ENCODE peak calls at places on chromosome 4, in six cellular contexts. D is kidney tubule cell, O is GM23248, J is T1000, N is LHCN-M2, P is tibial nerve. K is an unnamed sample.

GRCh38 chr4:100240008-100240407 is 49.7 kb upstream of the DDIT4L start:
- DNase-seq in N (peak; percentile 7), J (no peak), P (peak; percentile 10), O (peak; percentile 2), D (no peak), K (no peak)

GRCh38 chr4:30769093-30769492 is 48.9 kb downstream of the PCDH7 start:
- DNase-seq in P (no peak), D (no peak), O (no peak), J (no peak), N (no peak), K (no peak)

GRCh38 chr4:67713531-67714247 is 12.7 kb upstream of the UBA6 start:
- DNase-seq in P (no peak), N (peak; percentile 62), J (no peak), D (peak; percentile 81), O (peak; percentile 69), K (peak; percentile 52)

GRCh38 chr4:99395595-99396364 is 39.4 kb downstream of the ADH7 start:
- DNase-seq in D (peak; percentile 83), J (no peak), O (peak; percentile 68), P (no peak), N (peak; percentile 71), K (no peak)

GRCh38 chr4:168664242-168664897 is 167.5 kb downstream of the PALLD start:
- DNase-seq in D (no peak), P (no peak), O (peak; percentile 33), J (no peak), N (no peak), K (no peak)

GRCh38 chr4:168864831-168865541 is 145.1 kb downstream of the CBR4 start:
- DNase-seq in J (no peak), O (peak; percentile 80), D (no peak), P (no peak), N (peak; percentile 56), K (no peak)

GRCh38 chr4:185165605-185166063 is 22.6 kb downstream of the SLC25A4 start:
- DNase-seq in D (no peak), J (no peak), P (no peak), N (peak; percentile 86), O (peak; percentile 53), K (no peak)

GRCh38 chr4:6555519-6555918 is 19.5 kb upstream of the MAN2B2 start:
- DNase-seq in J (no peak), P (no peak), O (no peak), N (no peak), D (no peak), K (no peak)

GRCh38 chr4:111362891-111363290 is 740.0 kb upstream of the PITX2 start:
- DNase-seq in N (peak; percentile 88), O (peak; percentile 94), D (no peak), P (peak; percentile 26), J (no peak), K (no peak)

GRCh38 chr4:103994059-103994458 is 274.3 kb upstream of the TACR3 start:
- DNase-seq in O (no peak), P (no peak), J (no peak), D (no peak), N (peak; percentile 25), K (no peak)

GRCh38 chr4:15423285-15423711 is 4.5 kb upstream of the C1QTNF7 start:
- DNase-seq in O (no peak), P (no peak), D (no peak), J (no peak), N (no peak), K (no peak)

GRCh38 chr4:189840356-189840755 is 100.3 kb upstream of the FRG1 start:
- DNase-seq in N (no peak), J (no peak), O (no peak), D (no peak), P (no peak), K (no peak)